ENCODE peak calls at places on chromosomes 12 and 14, in four cellular contexts. O is NAMALWA, P is left ventricle myocardium inferior, N is left ventricle myocardium superior. F is an unnamed sample.
A peak's percentile ranks its signal among the peaks of the same experiment; 100 is the strongest.

GRCh38 chr14:42014301-42014700 is 407.6 kb downstream of the LRFN5 start:
- DNase-seq in O (no peak), P (no peak), N (no peak), F (no peak)

GRCh38 chr12:92968201-92968813 is 39.2 kb upstream of the EEA1 start:
- DNase-seq in P (no peak), O (no peak), N (no peak), F (no peak)

GRCh38 chr12:83190631-83191390 is 504.1 kb downstream of the TMTC2 start:
- DNase-seq in P (no peak), N (no peak), O (no peak), F (no peak)

GRCh38 chr12:53500119-53500775 is 836 bp upstream of the TARBP2 start:
- DNase-seq in P (peak; percentile 52), O (peak; percentile 63), N (no peak), F (peak; percentile 53)

GRCh38 chr12:90940872-90941499 is 14.0 kb downstream of the CCER1 start:
- DNase-seq in O (peak; percentile 76), N (no peak), P (no peak), F (peak; percentile 84)

GRCh38 chr12:68358532-68359485 is 26.6 kb upstream of the MDM1 start:
- DNase-seq in O (peak; percentile 89), P (no peak), N (no peak), F (peak; percentile 82)

GRCh38 chr12:64452559-64453329 is 824 bp downstream of the TBK1 start:
- DNase-seq in O (peak; percentile 57), P (no peak), N (no peak), F (peak; percentile 46)

GRCh38 chr14:33647385-33647786 is 303.5 kb downstream of the EGLN3 start:
- DNase-seq in N (no peak), O (no peak), P (no peak), F (no peak)

GRCh38 chr14:74658535-74659130 is 46.6 kb upstream of the LTBP2 start:
- DNase-seq in P (no peak), N (no peak), O (no peak), F (no peak)

GRCh38 chr12:47377414-47378221 is 297.9 kb upstream of the AMIGO2 start:
- DNase-seq in O (no peak), N (peak; percentile 97), P (peak; percentile 96), F (no peak)

GRCh38 chr12:42162198-42162597 is 17.5 kb upstream of the GXYLT1 start:
- DNase-seq in N (no peak), O (no peak), P (no peak), F (no peak)

GRCh38 chr14:31138301-31138700 is 69.3 kb downstream of the HECTD1 start:
- DNase-seq in N (no peak), P (no peak), O (no peak), F (no peak)

GRCh38 chr14:61514006-61514830 is 181.1 kb upstream of the HIF1A start:
- DNase-seq in O (no peak), P (no peak), N (no peak), F (no peak)

F was measured in Kasumi-1.